ENCODE peak calls at places on chromosome 7, in seven cellular contexts. W is WTC11, M is A549, P is uterus, K is GM13977, X is PC-3, R is OCI-LY7. C is an unnamed sample.

GRCh38 chr7:151838861-151839381 is 38.0 kb downstream of the PRKAG2 start:
- DNase-seq in W (no peak), M (no peak), P (no peak), K (peak; percentile 46), X (no peak), R (peak; percentile 42), C (peak; percentile 77)

GRCh38 chr7:149720372-149721083 is 52.9 kb downstream of the ZNF467 start:
- DNase-seq in W (no peak), M (no peak), P (no peak), K (no peak), X (no peak), R (no peak), C (no peak)

GRCh38 chr7:46189255-46189790 is 268.3 kb upstream of the IGFBP3 start:
- DNase-seq in W (no peak), M (no peak), P (no peak), K (no peak), X (no peak), R (no peak), C (no peak)

GRCh38 chr7:118281196-118281595 is 56.7 kb downstream of the ANKRD7 start:
- DNase-seq in W (no peak), M (no peak), P (no peak), K (no peak), X (no peak), R (no peak), C (no peak)

GRCh38 chr7:106222545-106222944 is 62.2 kb downstream of the NAMPT start:
- DNase-seq in W (no peak), M (no peak), P (no peak), K (no peak), X (no peak), R (no peak), C (no peak)

GRCh38 chr7:158645842-158646241 is 58.2 kb upstream of the PTPRN2 start:
- DNase-seq in W (no peak), M (no peak), P (no peak), K (no peak), X (peak; percentile 7), R (no peak), C (no peak)

GRCh38 chr7:18352339-18353255 is 143.0 kb upstream of the HDAC9 start:
- DNase-seq in W (peak; percentile 39), M (peak; percentile 52), P (peak; percentile 54), K (peak; percentile 13), X (peak; percentile 83), R (peak; percentile 66), C (peak; percentile 46)

GRCh38 chr7:102953421-102953820 is 40.6 kb downstream of the LRRC17 start:
- DNase-seq in W (no peak), M (no peak), P (no peak), K (no peak), X (no peak), R (no peak), C (no peak)

GRCh38 chr7:30458311-30458710 is 20.3 kb downstream of the NOD1 start:
- DNase-seq in W (no peak), M (no peak), P (no peak), K (no peak), X (no peak), R (no peak), C (no peak)

GRCh38 chr7:151735186-151735853 is 141.6 kb downstream of the PRKAG2 start:
- DNase-seq in W (no peak), M (no peak), P (no peak), K (no peak), X (no peak), R (no peak), C (no peak)

GRCh38 chr7:7970113-7970619 is 1.6 kb downstream of the GLCCI1 start:
- DNase-seq in W (no peak), M (no peak), P (no peak), K (no peak), X (no peak), R (peak; percentile 42), C (no peak)

GRCh38 chr7:17233643-17234397 is 64.6 kb upstream of the AHR start:
- DNase-seq in W (no peak), M (no peak), P (no peak), K (no peak), X (peak; percentile 12), R (no peak), C (peak; percentile 65)

GRCh38 chr7:128892521-128893250 is 17.8 kb downstream of the KCP start:
- DNase-seq in W (no peak), M (no peak), P (no peak), K (no peak), X (no peak), R (no peak), C (no peak)

GRCh38 chr7:48387916-48388315 is 216.7 kb downstream of the ABCA13 start:
- DNase-seq in W (no peak), M (no peak), P (no peak), K (no peak), X (no peak), R (no peak), C (no peak)

GRCh38 chr7:44097064-44097932 is 6.8 kb upstream of the AEBP1 start:
- DNase-seq in W (no peak), M (no peak), P (peak; percentile 12), K (no peak), X (no peak), R (peak; percentile 98), C (peak; percentile 81)

GRCh38 chr7:27435461-27435860 is 192.9 kb downstream of the EVX1 start:
- DNase-seq in W (no peak), M (no peak), P (no peak), K (no peak), X (peak; percentile 48), R (no peak), C (no peak)

GRCh38 chr7:11923376-11923922 is 91.5 kb upstream of the THSD7A start:
- DNase-seq in W (no peak), M (no peak), P (no peak), K (no peak), X (peak; percentile 57), R (no peak), C (no peak)

GRCh38 chr7:5574770-5575269 is 151.2 kb upstream of the TNRC18 start:
- DNase-seq in W (peak; percentile 57), M (no peak), P (peak; percentile 49), K (no peak), X (no peak), R (no peak), C (no peak)

GRCh38 chr7:70738080-70738479 is 393.9 kb upstream of the GALNT17 start:
- DNase-seq in W (no peak), M (peak; percentile 49), P (no peak), K (no peak), X (peak; percentile 1), R (no peak), C (no peak)

GRCh38 chr7:126483972-126484371 is 768.8 kb downstream of the GRM8 start:
- DNase-seq in W (no peak), M (no peak), P (no peak), K (no peak), X (no peak), R (no peak), C (no peak)

GRCh38 chr7:18873674-18874341 is 243.6 kb downstream of the TWIST1 start:
- DNase-seq in W (peak; percentile 41), M (no peak), P (no peak), K (no peak), X (peak; percentile 39), R (no peak), C (no peak)

GRCh38 chr7:77833136-77833535 is 34.6 kb downstream of the PHTF2 start:
- DNase-seq in W (no peak), M (no peak), P (no peak), K (no peak), X (no peak), R (no peak), C (no peak)

GRCh38 chr7:140726304-140726703 is 29.8 kb downstream of the NDUFB2 start:
- DNase-seq in W (no peak), M (peak; percentile 38), P (no peak), K (peak; percentile 17), X (peak; percentile 34), R (peak; percentile 24), C (no peak)

DNA sequence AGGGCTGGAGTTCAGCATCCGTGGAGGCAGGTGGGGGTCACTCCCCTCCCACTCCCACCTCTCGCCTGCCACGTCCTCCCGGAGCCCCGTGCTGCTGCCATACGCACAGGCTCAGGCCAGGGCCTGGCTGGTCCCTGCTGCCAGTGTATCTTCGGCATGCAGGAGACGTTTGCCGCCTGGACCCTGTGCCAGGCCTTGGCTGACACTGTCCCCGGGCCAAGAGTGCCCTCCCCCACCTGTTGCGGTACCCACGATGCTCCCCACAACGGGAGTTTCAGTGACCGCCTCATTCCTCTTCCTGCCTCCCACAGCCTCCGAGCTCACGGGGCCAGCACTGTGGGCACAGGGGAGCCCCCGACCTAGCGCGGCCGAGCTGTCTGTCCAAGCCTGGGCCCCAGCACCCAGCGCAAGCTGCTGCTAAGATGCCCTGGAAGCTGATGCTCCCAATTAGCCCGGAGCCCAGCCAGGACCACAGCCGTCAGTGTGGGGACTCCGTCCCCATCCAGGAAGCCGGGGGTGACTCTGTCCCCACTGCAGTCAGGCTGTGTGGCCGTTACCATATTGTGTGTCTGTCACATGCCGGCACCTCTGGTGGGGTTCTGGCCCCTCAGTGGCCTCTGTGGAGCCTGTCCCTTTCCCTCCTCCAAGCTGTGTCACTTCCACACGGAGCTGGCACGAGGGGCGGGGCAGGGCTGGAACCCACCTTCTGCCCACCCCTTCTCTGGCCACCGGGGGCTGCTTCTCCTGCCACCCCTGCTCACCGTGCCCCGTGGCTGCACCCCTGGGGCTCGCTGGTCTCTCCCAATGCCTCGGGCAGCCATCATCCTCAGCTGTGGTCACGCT is 7.6 kb downstream of the TTYH3 start:
- DNase-seq in W (no peak), M (no peak), P (no peak), K (no peak), X (no peak), R (no peak), C (no peak)
- TF ChIP-seq CTCF in W (no peak), M (no peak), P (no peak), K (no peak), X (no peak), R (no peak), C (no peak)

GRCh38 chr7:92528188-92528957 is at the start of the genes PEX1 and RBM48:
- DNase-seq in W (peak; percentile 97), M (peak; percentile 99), P (peak; percentile 95), K (peak; percentile 94), X (peak; percentile 98), R (peak; percentile 99), C (peak; percentile 97)

GRCh38 chr7:92523110-92523509 is 5.2 kb downstream of the PEX1 start:
- DNase-seq in W (no peak), M (no peak), P (no peak), K (no peak), X (no peak), R (no peak), C (no peak)

GRCh38 chr7:92528958-92529264 is 316 bp downstream of the RBM48 start:
- DNase-seq in W (no peak), M (no peak), P (no peak), K (no peak), X (no peak), R (no peak), C (no peak)

GRCh38 chr7:92527300-92528187 is 776 bp downstream of the PEX1 start:
- DNase-seq in W (peak; percentile 49), M (peak; percentile 65), P (no peak), K (peak; percentile 65), X (peak; percentile 66), R (peak; percentile 83), C (peak; percentile 78)
- TF ChIP-seq CTCF in W (no peak), M (no peak), P (no peak), K (no peak), X (no peak), R (peak; percentile 36), C (peak; percentile 28)

GRCh38 chr7:23462846-23463245 is 7.4 kb downstream of the IGF2BP3 start:
- DNase-seq in W (no peak), M (peak; percentile 45), P (no peak), K (peak; percentile 33), X (peak; percentile 61), R (peak; percentile 33), C (peak; percentile 31)
- TF ChIP-seq CTCF in W (no peak), M (peak; percentile 39), P (no peak), K (peak; percentile 42), X (peak; percentile 63), R (peak; percentile 61), C (no peak)

GRCh38 chr7:38632411-38632810 is 1.2 kb upstream of the AMPH start:
- DNase-seq in W (no peak), M (no peak), P (no peak), K (no peak), X (no peak), R (no peak), C (peak; percentile 6)
- TF ChIP-seq CTCF in W (no peak), M (no peak), P (no peak), K (no peak), X (no peak), R (no peak), C (peak; percentile 15)